ENCODE peak calls at places on chromosomes 2 and 18, in eight cellular contexts. One of them, this sample, is unnamed.

GRCh38 chr2:156635646-156636045 is 199.5 kb downstream of the GPD2 start:
- DNase-seq in cardiac septum: no peak
- DNase-seq in midbrain: no peak
- DNase-seq in neural crest cell: no peak
- DNase-seq in AG09309: no peak
- DNase-seq in COR-L47: no peak
- DNase-seq in GM20000: no peak
- DNase-seq in left lobe of liver: no peak
- DNase-seq in this sample: no peak

GRCh38 chr2:133568172-133568571 is at the start of gene NCKAP5:
- DNase-seq in midbrain: peak; percentile 38
- DNase-seq in cardiac septum: no peak
- DNase-seq in left lobe of liver: peak; percentile 60
- DNase-seq in COR-L47: no peak
- DNase-seq in neural crest cell: peak; percentile 14
- DNase-seq in GM20000: no peak
- DNase-seq in AG09309: no peak
- DNase-seq in this sample: no peak

GRCh38 chr2:8146329-8147048 is 535.4 kb upstream of the ID2 start:
- DNase-seq in cardiac septum: no peak
- DNase-seq in AG09309: no peak
- DNase-seq in COR-L47: peak; percentile 59
- DNase-seq in left lobe of liver: peak; percentile 80
- DNase-seq in neural crest cell: no peak
- DNase-seq in midbrain: no peak
- DNase-seq in GM20000: no peak
- DNase-seq in this sample: peak; percentile 45

GRCh38 chr2:127479866-127480743 is 46.2 kb downstream of the IWS1 start:
- DNase-seq in COR-L47: no peak
- DNase-seq in AG09309: no peak
- DNase-seq in midbrain: no peak
- DNase-seq in cardiac septum: no peak
- DNase-seq in left lobe of liver: no peak
- DNase-seq in GM20000: no peak
- DNase-seq in neural crest cell: no peak
- DNase-seq in this sample: no peak

GRCh38 chr2:140863713-140864112 is 1267.1 kb downstream of the LRP1B start:
- DNase-seq in neural crest cell: no peak
- DNase-seq in midbrain: no peak
- DNase-seq in GM20000: peak; percentile 7
- DNase-seq in cardiac septum: no peak
- DNase-seq in AG09309: peak; percentile 7
- DNase-seq in COR-L47: peak; percentile 32
- DNase-seq in left lobe of liver: no peak
- DNase-seq in this sample: peak; percentile 28

GRCh38 chr2:39140322-39140847 is 19.5 kb upstream of the SOS1 start:
- DNase-seq in midbrain: no peak
- DNase-seq in cardiac septum: no peak
- DNase-seq in COR-L47: no peak
- DNase-seq in neural crest cell: no peak
- DNase-seq in AG09309: no peak
- DNase-seq in GM20000: no peak
- DNase-seq in left lobe of liver: no peak
- DNase-seq in this sample: no peak

GRCh38 chr2:18531198-18531597 is 29.3 kb downstream of the RDH14 start:
- DNase-seq in midbrain: no peak
- DNase-seq in COR-L47: no peak
- DNase-seq in GM20000: no peak
- DNase-seq in neural crest cell: no peak
- DNase-seq in left lobe of liver: no peak
- DNase-seq in cardiac septum: no peak
- DNase-seq in AG09309: no peak
- DNase-seq in this sample: no peak

GRCh38 chr2:16650287-16651249 is 15.1 kb downstream of the CYRIA start:
- DNase-seq in AG09309: no peak
- DNase-seq in left lobe of liver: no peak
- DNase-seq in cardiac septum: no peak
- DNase-seq in COR-L47: no peak
- DNase-seq in midbrain: no peak
- DNase-seq in neural crest cell: no peak
- DNase-seq in GM20000: no peak
- DNase-seq in this sample: no peak

GRCh38 chr2:221551864-221552263 is 20.2 kb downstream of the EPHA4 start:
- DNase-seq in COR-L47: no peak
- DNase-seq in AG09309: no peak
- DNase-seq in left lobe of liver: no peak
- DNase-seq in cardiac septum: no peak
- DNase-seq in neural crest cell: no peak
- DNase-seq in GM20000: no peak
- DNase-seq in midbrain: no peak
- DNase-seq in this sample: no peak

GRCh38 chr2:217837001-217837491 is 165.7 kb downstream of the TNS1 start:
- DNase-seq in neural crest cell: peak; percentile 28
- DNase-seq in GM20000: no peak
- DNase-seq in midbrain: peak; percentile 69
- DNase-seq in cardiac septum: peak; percentile 91
- DNase-seq in left lobe of liver: no peak
- DNase-seq in COR-L47: peak; percentile 30
- DNase-seq in AG09309: peak; percentile 37
- DNase-seq in this sample: no peak

GRCh38 chr2:79832540-79833234 is 319.8 kb downstream of the CTNNA2 start:
- DNase-seq in COR-L47: no peak
- DNase-seq in midbrain: peak; percentile 77
- DNase-seq in left lobe of liver: no peak
- DNase-seq in neural crest cell: no peak
- DNase-seq in AG09309: no peak
- DNase-seq in GM20000: no peak
- DNase-seq in cardiac septum: no peak
- DNase-seq in this sample: peak; percentile 12

GRCh38 chr2:25379535-25379934 is 37.8 kb upstream of the DNMT3A start:
- DNase-seq in AG09309: no peak
- DNase-seq in COR-L47: no peak
- DNase-seq in GM20000: no peak
- DNase-seq in left lobe of liver: peak; percentile 18
- DNase-seq in cardiac septum: peak; percentile 67
- DNase-seq in midbrain: no peak
- DNase-seq in neural crest cell: no peak
- DNase-seq in this sample: no peak

GRCh38 chr2:139876321-139876720 is 1096.1 kb upstream of the NXPH2 start:
- DNase-seq in AG09309: no peak
- DNase-seq in neural crest cell: no peak
- DNase-seq in midbrain: no peak
- DNase-seq in COR-L47: no peak
- DNase-seq in left lobe of liver: no peak
- DNase-seq in cardiac septum: no peak
- DNase-seq in GM20000: no peak
- DNase-seq in this sample: no peak

GRCh38 chr2:62196278-62196901 is 475 bp downstream of the B3GNT2 start:
- DNase-seq in neural crest cell: no peak
- DNase-seq in cardiac septum: peak; percentile 89
- DNase-seq in COR-L47: peak; percentile 41
- DNase-seq in AG09309: no peak
- DNase-seq in GM20000: peak; percentile 59
- DNase-seq in left lobe of liver: no peak
- DNase-seq in midbrain: no peak
- DNase-seq in this sample: no peak

GRCh38 chr2:151156431-151156830 is 105.2 kb downstream of the RBM43 start:
- DNase-seq in COR-L47: no peak
- DNase-seq in GM20000: no peak
- DNase-seq in left lobe of liver: no peak
- DNase-seq in neural crest cell: no peak
- DNase-seq in midbrain: no peak
- DNase-seq in cardiac septum: no peak
- DNase-seq in AG09309: no peak
- DNase-seq in this sample: no peak

GRCh38 chr2:231795525-231796327 is 9.5 kb downstream of the COPS7B start:
- DNase-seq in GM20000: no peak
- DNase-seq in cardiac septum: no peak
- DNase-seq in neural crest cell: no peak
- DNase-seq in AG09309: no peak
- DNase-seq in left lobe of liver: peak; percentile 76
- DNase-seq in midbrain: no peak
- DNase-seq in COR-L47: peak; percentile 67
- DNase-seq in this sample: no peak

GRCh38 chr2:130836501-130837174 is at the start of gene ARHGEF4:
- DNase-seq in neural crest cell: peak; percentile 58
- DNase-seq in AG09309: no peak
- DNase-seq in midbrain: peak; percentile 43
- DNase-seq in COR-L47: no peak
- DNase-seq in GM20000: peak; percentile 75
- DNase-seq in cardiac septum: no peak
- DNase-seq in left lobe of liver: peak; percentile 70
- DNase-seq in this sample: no peak

GRCh38 chr18:50729986-50730385 is 89.8 kb downstream of the MRO start:
- DNase-seq in midbrain: no peak
- DNase-seq in cardiac septum: no peak
- DNase-seq in COR-L47: no peak
- DNase-seq in AG09309: no peak
- DNase-seq in GM20000: no peak
- DNase-seq in left lobe of liver: no peak
- DNase-seq in neural crest cell: no peak
- DNase-seq in this sample: no peak

GRCh38 chr2:20506281-20506685 is 59.4 kb downstream of the RHOB start:
- DNase-seq in neural crest cell: no peak
- DNase-seq in midbrain: no peak
- DNase-seq in GM20000: no peak
- DNase-seq in AG09309: no peak
- DNase-seq in left lobe of liver: no peak
- DNase-seq in COR-L47: no peak
- DNase-seq in cardiac septum: no peak
- DNase-seq in this sample: no peak

GRCh38 chr2:45466045-45466444 is 145.0 kb downstream of the SRBD1 start:
- DNase-seq in cardiac septum: no peak
- DNase-seq in midbrain: no peak
- DNase-seq in AG09309: no peak
- DNase-seq in neural crest cell: no peak
- DNase-seq in GM20000: no peak
- DNase-seq in COR-L47: no peak
- DNase-seq in left lobe of liver: no peak
- DNase-seq in this sample: no peak

GRCh38 chr18:72086421-72086820 is 457.7 kb downstream of the CBLN2 start:
- DNase-seq in left lobe of liver: no peak
- DNase-seq in neural crest cell: no peak
- DNase-seq in cardiac septum: no peak
- DNase-seq in midbrain: peak; percentile 18
- DNase-seq in AG09309: no peak
- DNase-seq in COR-L47: peak; percentile 27
- DNase-seq in GM20000: no peak
- DNase-seq in this sample: no peak

GRCh38 chr2:159518321-159519005 is 97.9 kb downstream of the BAZ2B start:
- DNase-seq in cardiac septum: no peak
- DNase-seq in COR-L47: no peak
- DNase-seq in midbrain: no peak
- DNase-seq in left lobe of liver: no peak
- DNase-seq in AG09309: no peak
- DNase-seq in neural crest cell: no peak
- DNase-seq in GM20000: no peak
- DNase-seq in this sample: no peak